ENCODE peak calls at places on chromosomes 2 and 18, in ten cellular contexts. T is right lobe of liver, Z is esophagus squamous epithelium, P is GM12891, K is endothelial cell of umbilical vein, U is vagina, Y is heart left ventricle, J is adrenal gland, F is spleen, N is IMR-90. M is an unnamed sample.

GRCh38 chr2:226426292-226426736 is 373.3 kb downstream of the IRS1 start:
- DNase-seq in T (no peak), Z (no peak), P (no peak), K (no peak), U (no peak), Y (no peak), J (no peak), F (no peak), N (peak; percentile 99), M (no peak)

GRCh38 chr2:113013336-113013661 is 8.0 kb downstream of the IL36A start:
- DNase-seq in T (no peak), Z (no peak), P (no peak), K (no peak), U (no peak), Y (no peak), J (no peak), F (no peak), N (no peak), M (no peak)

GRCh38 chr2:234288974-234289455 is 207.9 kb downstream of the ARL4C start:
- DNase-seq in T (peak; percentile 51), Z (no peak), P (no peak), K (peak; percentile 65), U (peak; percentile 94), Y (peak; percentile 57), J (peak; percentile 86), F (peak; percentile 84), N (peak; percentile 41), M (peak; percentile 40)

GRCh38 chr2:71882949-71883472 is 264.7 kb downstream of the CYP26B1 start:
- DNase-seq in T (peak; percentile 96), Z (no peak), P (no peak), K (peak; percentile 43), U (peak; percentile 72), Y (peak; percentile 76), J (peak; percentile 98), F (peak; percentile 88), N (peak; percentile 78), M (peak; percentile 65)

GRCh38 chr2:128475427-128476211 is 157.0 kb upstream of the HS6ST1 start:
- DNase-seq in T (no peak), Z (no peak), P (no peak), K (no peak), U (no peak), Y (no peak), J (peak; percentile 24), F (no peak), N (no peak), M (no peak)

GRCh38 chr18:42675810-42676209 is 439.7 kb downstream of the RIT2 start:
- DNase-seq in T (no peak), Z (no peak), P (no peak), K (no peak), U (no peak), Y (no peak), J (no peak), F (no peak), N (no peak), M (no peak)

GRCh38 chr18:36593641-36594040 is 235.2 kb downstream of the TPGS2 start:
- DNase-seq in T (no peak), Z (no peak), P (no peak), K (no peak), U (no peak), Y (no peak), J (no peak), F (no peak), N (no peak), M (no peak)

GRCh38 chr18:79605481-79605880 is 74.1 kb upstream of the CTDP1 start:
- DNase-seq in T (peak; percentile 13), Z (no peak), P (no peak), K (no peak), U (no peak), Y (no peak), J (no peak), F (peak; percentile 72), N (no peak), M (no peak)

DNA sequence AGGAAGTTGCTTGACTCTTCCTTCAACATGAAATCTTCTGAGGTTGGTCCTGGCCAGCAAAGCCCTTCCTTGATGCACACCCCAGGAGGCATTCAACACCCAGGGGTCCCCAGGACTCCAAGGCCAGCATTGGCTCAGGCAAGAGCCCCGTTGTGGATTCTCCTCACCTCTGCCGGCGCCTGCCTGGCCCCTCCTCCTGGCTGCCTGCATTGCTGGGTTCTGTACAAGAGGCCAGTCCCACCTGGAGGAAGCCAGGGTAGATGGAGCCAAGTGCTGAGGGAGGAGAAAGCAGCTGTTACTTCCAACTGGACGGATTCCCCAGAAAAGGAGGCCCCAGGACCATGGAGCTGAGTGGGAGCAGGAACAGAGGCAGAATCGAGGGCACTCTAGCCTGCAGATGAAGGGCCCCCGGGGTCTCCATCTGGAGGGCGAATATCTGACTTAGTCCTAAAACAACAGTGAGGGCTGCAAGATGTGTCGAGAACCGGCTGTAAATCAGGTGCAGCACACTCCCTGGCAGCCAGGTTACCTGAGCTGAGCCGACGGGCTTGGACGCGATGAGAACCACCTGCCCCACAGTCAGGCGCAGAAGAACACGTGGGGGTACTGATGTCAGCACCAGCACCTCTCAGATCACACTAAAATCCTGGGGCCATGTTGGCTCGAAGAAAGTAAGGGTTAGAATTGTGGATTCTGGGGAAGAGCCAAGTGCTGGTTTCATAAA is 399.6 kb upstream of the SALL3 start:
- DNase-seq in T (no peak), Z (no peak), P (no peak), K (no peak), U (peak; percentile 94), Y (peak; percentile 1), J (no peak), F (no peak), N (no peak), M (no peak)
- TF ChIP-seq POLR2A in T (no peak), Z (no peak), P (no peak), K (no peak), U (no peak), Y (no peak), J (no peak), F (no peak), N (no peak), M (no peak)

GRCh38 chr18:3451166-3451988 is 1.4 kb downstream of the TGIF1 start:
- DNase-seq in T (peak; percentile 96), Z (peak; percentile 52), P (no peak), K (peak; percentile 95), U (no peak), Y (peak; percentile 94), J (peak; percentile 97), F (peak; percentile 95), N (peak; percentile 89), M (peak; percentile 50)

GRCh38 chr18:3447895-3448844 is 1.8 kb upstream of the TGIF1 start:
- DNase-seq in T (peak; percentile 96), Z (peak; percentile 49), P (peak; percentile 60), K (peak; percentile 99), U (no peak), Y (peak; percentile 96), J (peak; percentile 97), F (peak; percentile 96), N (peak; percentile 96), M (peak; percentile 74)

GRCh38 chr18:3448845-3449701 is 899 bp upstream of the TGIF1 start:
- DNase-seq in T (peak; percentile 88), Z (peak; percentile 67), P (peak; percentile 50), K (peak; percentile 86), U (no peak), Y (peak; percentile 82), J (peak; percentile 91), F (peak; percentile 96), N (peak; percentile 90), M (peak; percentile 35)

GRCh38 chr18:3450358-3451107 is 561 bp downstream of the TGIF1 start:
- DNase-seq in T (peak; percentile 71), Z (peak; percentile 37), P (no peak), K (peak; percentile 85), U (no peak), Y (peak; percentile 73), J (peak; percentile 83), F (peak; percentile 93), N (peak; percentile 73), M (no peak)

DNA sequence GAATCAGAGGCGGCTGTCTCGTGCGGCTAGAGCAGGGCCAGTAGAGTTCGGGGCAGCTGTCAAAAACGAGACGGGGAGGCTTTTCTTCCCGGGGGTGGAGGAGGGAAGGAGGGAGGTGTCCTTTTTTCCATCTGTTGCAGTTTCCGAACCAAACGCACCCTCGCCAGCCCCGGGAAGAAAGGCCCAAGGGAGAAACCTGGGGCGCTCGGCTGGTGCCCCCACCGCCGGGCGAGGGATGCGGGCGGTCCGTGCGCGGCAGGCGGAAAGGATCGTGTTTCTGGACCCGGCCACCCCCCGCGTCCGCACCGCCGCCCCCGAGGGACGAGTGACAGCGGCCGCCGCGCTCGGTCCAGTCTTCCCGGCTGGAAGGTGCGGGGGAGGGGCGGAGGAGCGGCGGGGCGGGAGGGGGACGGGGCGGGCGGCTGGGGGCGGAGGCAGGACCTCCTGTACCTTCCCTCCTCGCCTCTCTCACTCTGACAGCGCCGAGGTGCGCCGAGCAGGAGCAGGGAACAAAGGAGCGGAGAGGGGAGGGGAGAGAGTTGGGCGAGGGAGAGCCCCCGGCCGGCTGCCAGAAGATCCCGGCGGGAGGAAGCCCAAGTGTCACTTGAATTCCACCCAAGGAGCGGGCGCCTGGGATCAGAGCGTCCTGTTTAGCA is at the start of gene TGIF1:
- DNase-seq in T (peak; percentile 88), Z (peak; percentile 45), P (no peak), K (peak; percentile 76), U (no peak), Y (peak; percentile 79), J (peak; percentile 88), F (peak; percentile 93), N (peak; percentile 77), M (peak; percentile 21)
- TF ChIP-seq POLR2A in T (peak; percentile 75), Z (peak; percentile 83), P (no peak), K (peak; percentile 65), U (peak; percentile 74), Y (no peak), J (peak; percentile 85), F (no peak), N (peak; percentile 92), M (peak; percentile 81)

GRCh38 chr2:54454548-54454921 is 1.6 kb upstream of the SPTBN1 start:
- DNase-seq in T (no peak), Z (no peak), P (no peak), K (no peak), U (no peak), Y (no peak), J (no peak), F (no peak), N (no peak), M (no peak)

GRCh38 chr2:54456526-54457325 is 599 bp downstream of the SPTBN1 start:
- DNase-seq in T (peak; percentile 54), Z (no peak), P (peak; percentile 42), K (peak; percentile 40), U (no peak), Y (peak; percentile 48), J (no peak), F (peak; percentile 74), N (peak; percentile 19), M (peak; percentile 52)

GRCh38 chr2:54457326-54458023 is 1.3 kb downstream of the SPTBN1 start:
- DNase-seq in T (peak; percentile 29), Z (no peak), P (no peak), K (peak; percentile 41), U (no peak), Y (peak; percentile 59), J (no peak), F (peak; percentile 81), N (no peak), M (peak; percentile 34)

GRCh38 chr2:54454922-54455583 is 1.1 kb upstream of the SPTBN1 start:
- DNase-seq in T (peak; percentile 30), Z (no peak), P (no peak), K (peak; percentile 35), U (no peak), Y (peak; percentile 48), J (peak; percentile 65), F (peak; percentile 74), N (no peak), M (peak; percentile 16)

DNA sequence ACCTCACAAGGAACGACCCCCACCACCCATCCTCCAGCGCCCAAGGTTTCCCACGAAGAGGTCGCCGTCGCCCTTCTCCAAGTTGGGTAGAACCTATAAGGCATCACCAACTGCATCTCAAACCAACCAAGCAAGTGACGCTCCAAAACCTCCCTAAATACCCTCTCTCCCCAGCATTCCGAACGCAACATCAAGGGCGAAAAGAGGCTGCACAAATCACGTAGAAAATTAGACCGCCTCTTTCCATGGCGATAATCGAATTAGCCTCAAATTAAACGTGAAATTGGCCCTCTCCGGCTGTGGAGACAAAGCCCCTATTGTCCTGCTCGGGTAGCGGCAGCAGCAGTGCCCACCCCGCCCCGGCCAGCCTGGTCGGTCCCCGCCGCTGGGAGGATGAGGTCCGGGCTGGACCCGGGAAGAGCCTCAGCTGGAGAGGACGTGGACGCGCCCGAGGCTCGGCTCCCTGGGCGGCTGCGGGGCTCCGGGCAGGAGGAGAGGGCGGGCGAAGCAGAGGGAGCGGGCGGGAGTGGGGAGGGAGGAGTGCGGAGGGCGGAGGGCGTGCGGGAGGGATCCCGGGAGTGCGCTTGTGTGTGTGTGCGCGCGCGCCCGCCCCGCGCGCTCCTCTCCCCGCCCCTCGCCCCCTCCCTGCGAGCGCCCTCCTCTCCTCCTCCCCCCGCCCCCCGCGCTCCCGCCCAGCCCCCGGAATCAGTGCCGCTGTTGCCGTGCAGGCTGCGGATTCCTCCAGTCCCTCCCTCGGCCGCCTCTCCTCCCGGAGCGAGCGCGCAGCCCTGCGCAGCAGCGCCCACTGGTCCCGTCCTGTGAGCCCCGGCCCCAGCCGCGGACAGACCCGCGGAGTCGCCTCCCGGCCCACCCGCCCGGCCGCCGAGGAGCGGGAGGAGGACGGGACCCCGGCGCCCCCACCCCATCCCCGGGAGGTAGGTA is at the start of gene SPTBN1:
- DNase-seq in T (peak; percentile 94), Z (no peak), P (peak; percentile 41), K (peak; percentile 88), U (no peak), Y (peak; percentile 95), J (peak; percentile 96), F (peak; percentile 89), N (peak; percentile 90), M (peak; percentile 71)
- TF ChIP-seq POLR2A in T (peak; percentile 60), Z (peak; percentile 51), P (no peak), K (peak; percentile 76), U (peak; percentile 47), Y (no peak), J (peak; percentile 94), F (no peak), N (peak; percentile 61), M (peak; percentile 91)

DNA sequence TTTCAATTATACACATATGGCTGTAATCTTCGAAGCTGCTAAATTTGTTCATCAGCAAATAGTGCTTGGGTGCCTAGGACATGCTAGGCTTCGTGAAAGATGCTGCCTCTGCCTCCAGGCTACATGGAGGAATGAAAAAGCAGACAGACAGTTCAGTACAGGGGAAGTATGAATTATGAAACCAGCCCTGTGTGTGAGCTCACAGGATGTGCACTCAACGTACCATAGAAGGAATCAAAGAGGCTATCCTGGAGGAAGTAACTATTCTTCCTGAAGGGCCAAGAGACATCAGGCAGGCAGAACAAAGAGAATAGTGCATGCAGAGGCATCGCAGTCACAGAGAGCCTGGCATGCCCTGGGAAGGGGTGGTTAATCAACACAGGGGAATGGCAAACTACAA is 61.4 kb downstream of the DYM start:
- DNase-seq in T (no peak), Z (no peak), P (no peak), K (peak; percentile 74), U (no peak), Y (no peak), J (peak; percentile 62), F (no peak), N (peak; percentile 13), M (no peak)
- TF ChIP-seq POLR2A in T (no peak), Z (no peak), P (peak; percentile 41), K (no peak), U (no peak), Y (no peak), J (no peak), F (no peak), N (no peak), M (no peak)